ENCODE peak calls at places on chromosome 11, in eight cellular contexts. P is T-cell; G is ELF-1; H is anterior cingulate cortex; N is activated CD8-positive, alpha-beta memory T cell treated with anti-CD3 and anti-CD28 coated beads for 1 hour; Z is cardiac fibroblast; R is memory B cell; B is activated CD4-positive, alpha-beta T cell treated with anti-CD3 and anti-CD28 coated beads, Interleukin-2, amount 50 U/mL, for 1 hour. E is an unnamed sample.

GRCh38 chr11:77705195-77705876 is 67.7 kb upstream of the CLNS1A start:
- DNase-seq in B (no peak), Z (peak), H (no peak), R (no peak), G (peak), P (no peak), N (no peak), E (no peak)

GRCh38 chr11:10931761-10932700 is 74.2 kb upstream of the ZBED5 start:
- DNase-seq in P (no peak), H (peak), N (no peak), Z (peak), B (no peak), G (peak), R (peak), E (no peak)

GRCh38 chr11:19686234-19686633 is 26.4 kb upstream of the NAV2 start:
- DNase-seq in R (no peak), G (peak), B (no peak), N (no peak), Z (no peak), H (no peak), P (no peak), E (no peak)

GRCh38 chr11:112024178-112024777 is 930 bp upstream of the DLAT start:
- DNase-seq in Z (no peak), B (no peak), H (no peak), P (no peak), R (no peak), G (peak), N (no peak), E (no peak)

GRCh38 chr11:29008481-29008880 is 900.3 kb downstream of the METTL15 start:
- DNase-seq in R (no peak), G (no peak), H (no peak), Z (no peak), B (no peak), P (no peak), N (no peak), E (no peak)

GRCh38 chr11:106021181-106021966 is 666 bp downstream of the MSANTD4 start:
- DNase-seq in N (no peak), R (no peak), G (no peak), Z (peak), B (no peak), P (no peak), H (no peak), E (no peak)

GRCh38 chr11:82733444-82734119 is at the start of gene FAM181B:
- DNase-seq in N (no peak), G (peak), Z (peak), H (peak), R (peak), P (no peak), B (peak), E (no peak)

GRCh38 chr11:37630866-37631265 is 1032.8 kb upstream of the RAG2 start:
- DNase-seq in R (no peak), G (no peak), P (no peak), N (no peak), H (no peak), Z (no peak), B (no peak), E (no peak)

GRCh38 chr11:102111787-102112653 is 1.8 kb downstream of the YAP1 start:
- DNase-seq in Z (peak), R (peak), B (peak), P (no peak), H (no peak), N (no peak), G (peak), E (no peak)

GRCh38 chr11:28760676-28761390 is 652.6 kb downstream of the METTL15 start:
- DNase-seq in P (no peak), N (no peak), G (no peak), Z (no peak), R (no peak), B (no peak), H (no peak), E (no peak)

GRCh38 chr11:107467754-107468153 is 10.1 kb upstream of the CWF19L2 start:
- DNase-seq in B (no peak), H (no peak), Z (no peak), G (no peak), N (no peak), P (no peak), R (no peak), E (no peak)

GRCh38 chr11:134033696-134034491 is 35.0 kb upstream of the JAM3 start:
- DNase-seq in P (peak), B (peak), H (peak), N (no peak), Z (peak), R (no peak), G (peak), E (no peak)

E was measured in GM12878.